ENCODE peak calls at places on chromosomes 3 and 15, in four cellular contexts. Q is breast epithelium, E is left ventricle myocardium inferior, M is lung. C is an unnamed sample.

GRCh38 chr3:4751057-4752051 is 227.9 kb upstream of the BHLHE40 start:
- DNase-seq in Q (no peak), E (no peak), M (no peak), C (peak; percentile 32)

GRCh38 chr15:60787737-60788513 is 309.0 kb upstream of the ICE2 start:
- DNase-seq in Q (no peak), E (no peak), M (no peak), C (peak; percentile 2)

GRCh38 chr3:122926322-122926721 is 101.2 kb downstream of the SEMA5B start:
- DNase-seq in Q (no peak), E (no peak), M (no peak), C (no peak)

GRCh38 chr15:73237910-73238309 is 130.8 kb downstream of the HCN4 start:
- DNase-seq in Q (no peak), E (no peak), M (no peak), C (no peak)

GRCh38 chr3:153977148-153977547 is 144.0 kb upstream of the ARHGEF26 start:
- DNase-seq in Q (no peak), E (no peak), M (no peak), C (peak; percentile 47)

GRCh38 chr3:13197795-13198194 is 124.6 kb upstream of the IQSEC1 start:
- DNase-seq in Q (no peak), E (no peak), M (no peak), C (no peak)

GRCh38 chr3:160754371-160754854 is 1.6 kb upstream of the PPM1L start:
- DNase-seq in Q (peak; percentile 50), E (peak; percentile 26), M (peak; percentile 29), C (peak; percentile 51)

GRCh38 chr3:66001626-66002025 is 37.1 kb downstream of the MAGI1 start:
- DNase-seq in Q (no peak), E (no peak), M (no peak), C (no peak)

GRCh38 chr3:50170689-50171088 is 15.6 kb downstream of the SEMA3F start:
- DNase-seq in Q (no peak), E (peak; percentile 55), M (peak; percentile 60), C (peak; percentile 71)

GRCh38 chr15:42863572-42864239 is 56.9 kb downstream of the TTBK2 start:
- DNase-seq in Q (no peak), E (no peak), M (no peak), C (peak; percentile 45)

GRCh38 chr15:41482478-41482877 is 11.2 kb upstream of the ITPKA start:
- DNase-seq in Q (no peak), E (no peak), M (no peak), C (no peak)

GRCh38 chr15:41483519-41483918 is 10.2 kb upstream of the ITPKA start:
- DNase-seq in Q (no peak), E (no peak), M (no peak), C (no peak)

GRCh38 chr15:41485226-41485625 is 8.4 kb upstream of the ITPKA start:
- DNase-seq in Q (no peak), E (no peak), M (no peak), C (no peak)

GRCh38 chr15:41482070-41482469 is 11.6 kb upstream of the ITPKA start:
- DNase-seq in Q (no peak), E (no peak), M (no peak), C (no peak)

GRCh38 chr15:41483115-41483514 is 10.6 kb upstream of the ITPKA start:
- DNase-seq in Q (no peak), E (no peak), M (no peak), C (no peak)
- H3K27ac ChIP-seq in Q (no peak overlapping the region), E (no peak overlapping the region), M (no peak overlapping the region), C (no peak overlapping the region)

GRCh38 chr3:138395865-138396751 is 38.3 kb upstream of the ESYT3 start:
- DNase-seq in Q (no peak), E (peak; percentile 54), M (no peak), C (no peak)
- H3K27ac ChIP-seq in Q (no peak overlapping the region), E (peak overlapping the region; percentile 76), M (peak overlapping the region; percentile 58), C (no peak overlapping the region)

GRCh38 chr3:23686535-23686934 is 119.2 kb upstream of the UBE2E1 start:
- DNase-seq in Q (no peak), E (no peak), M (no peak), C (no peak)
- H3K27ac ChIP-seq in Q (no peak overlapping the region), E (no peak overlapping the region), M (no peak overlapping the region), C (peak overlapping the region; percentile 80)

DNA sequence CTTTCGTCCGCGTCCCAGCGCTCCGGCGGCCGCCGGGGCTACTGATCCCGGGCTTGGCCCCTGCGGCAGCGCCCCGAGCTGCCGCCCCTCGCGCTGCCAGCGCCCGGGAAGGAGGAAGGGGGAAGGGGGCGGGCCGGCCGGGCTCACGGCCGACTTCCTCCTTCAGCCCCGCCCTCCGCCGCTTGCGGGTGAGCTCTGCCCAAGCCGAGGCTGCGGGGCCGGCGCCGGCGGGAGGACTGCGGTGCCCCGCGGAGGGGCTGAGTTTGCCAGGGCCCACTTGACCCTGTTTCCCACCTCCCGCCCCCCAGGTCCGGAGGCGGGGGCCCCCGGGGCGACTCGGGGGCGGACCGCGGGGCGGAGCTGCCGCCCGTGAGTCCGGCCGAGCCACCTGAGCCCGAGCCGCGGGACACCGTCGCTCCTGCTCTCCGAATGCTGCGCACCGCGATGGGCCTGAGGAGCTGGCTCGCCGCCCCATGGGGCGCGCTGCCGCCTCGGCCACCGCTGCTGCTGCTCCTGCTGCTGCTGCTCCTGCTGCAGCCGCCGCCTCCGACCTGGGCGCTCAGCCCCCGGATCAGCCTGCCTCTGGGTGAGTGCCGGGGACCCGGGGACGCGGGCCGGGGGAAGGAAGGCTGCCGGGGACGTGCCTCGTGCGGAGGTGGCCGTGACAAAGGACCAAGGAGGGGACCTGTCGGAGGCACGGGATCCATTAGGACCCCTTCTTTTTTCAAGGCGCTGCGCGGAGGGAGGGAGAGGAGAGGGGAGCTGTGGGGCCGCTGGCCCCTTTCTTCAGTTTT is at the start of gene SEMA4B:
- DNase-seq in Q (no peak), E (peak; percentile 76), M (peak; percentile 69), C (peak; percentile 58)
- H3K27ac ChIP-seq in Q (peak within 1 kb of the TSS; percentile 87), E (peak within 1 kb of the TSS; percentile 69), M (peak within 1 kb of the TSS; percentile 11), C (peak within 1 kb of the TSS; percentile 82)

GRCh38 chr3:25432191-25432720 is 4.2 kb downstream of the RARB start:
- DNase-seq in Q (no peak), E (no peak), M (no peak), C (no peak)
- H3K27ac ChIP-seq in Q (peak overlapping the region; percentile 89), E (peak overlapping the region; percentile 96), M (peak overlapping the region; percentile 98), C (no peak overlapping the region)

DNA sequence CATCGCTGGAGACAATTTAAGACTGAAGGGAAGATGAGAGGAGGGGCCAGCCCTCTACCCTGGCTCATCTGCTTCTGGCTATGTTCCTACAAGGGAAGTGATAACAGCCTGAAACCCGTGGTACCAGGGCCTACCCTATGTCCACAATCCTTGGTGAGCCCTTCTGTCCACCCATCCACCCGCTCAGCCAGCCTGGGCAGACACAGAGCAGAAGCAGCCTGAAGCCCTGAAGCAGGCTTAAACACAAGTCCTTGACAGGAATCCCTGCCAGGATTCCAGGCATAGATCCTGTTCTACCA is 15.4 kb downstream of the CLK3 start:
- DNase-seq in Q (no peak), E (no peak), M (no peak), C (no peak)
- H3K27ac ChIP-seq in Q (no peak overlapping the region), E (no peak overlapping the region), M (no peak overlapping the region), C (no peak overlapping the region)

GRCh38 chr3:146162561-146162960 is 1.6 kb upstream of the PLOD2 start:
- DNase-seq in Q (no peak), E (no peak), M (no peak), C (peak; percentile 38)

GRCh38 chr3:146164951-146165350 is 4.0 kb upstream of the PLOD2 start:
- DNase-seq in Q (no peak), E (no peak), M (no peak), C (no peak)

GRCh38 chr3:146164506-146164905 is 3.5 kb upstream of the PLOD2 start:
- DNase-seq in Q (no peak), E (no peak), M (no peak), C (peak; percentile 51)

GRCh38 chr3:146164071-146164470 is 3.1 kb upstream of the PLOD2 start:
- DNase-seq in Q (no peak), E (no peak), M (no peak), C (peak; percentile 63)

GRCh38 chr3:146163584-146163983 is 2.6 kb upstream of the PLOD2 start:
- DNase-seq in Q (no peak), E (no peak), M (no peak), C (peak; percentile 99)
- H3K27ac ChIP-seq in Q (no peak overlapping the region), E (no peak overlapping the region), M (no peak overlapping the region), C (peak overlapping the region; percentile 89)

GRCh38 chr15:92656089-92656488 is 514 bp upstream of the FAM174B start:
- DNase-seq in Q (no peak), E (no peak), M (no peak), C (no peak)

GRCh38 chr15:92653836-92654524 is 1.6 kb downstream of the FAM174B start:
- DNase-seq in Q (no peak), E (no peak), M (peak; percentile 60), C (peak; percentile 69)

GRCh38 chr15:92653366-92653765 is 2.2 kb downstream of the FAM174B start:
- DNase-seq in Q (no peak), E (no peak), M (no peak), C (no peak)

GRCh38 chr15:92655178-92655995 is at the start of gene FAM174B:
- DNase-seq in Q (no peak), E (peak; percentile 60), M (no peak), C (peak; percentile 53)

GRCh38 chr15:92654662-92655061 is 913 bp downstream of the FAM174B start:
- DNase-seq in Q (no peak), E (no peak), M (no peak), C (no peak)
- H3K27ac ChIP-seq in Q (peak overlapping the region; percentile 82), E (peak overlapping the region; percentile 72), M (no peak overlapping the region), C (peak overlapping the region; percentile 13)

GRCh38 chr15:55234800-55235104 is 38.0 kb upstream of the RSL24D1 start:
- DNase-seq in Q (no peak), E (no peak), M (no peak), C (no peak)

GRCh38 chr15:55239440-55240124 is 42.8 kb upstream of the RSL24D1 start:
- DNase-seq in Q (no peak), E (no peak), M (no peak), C (no peak)

GRCh38 chr15:55234104-55234799 is 37.5 kb upstream of the RSL24D1 start:
- DNase-seq in Q (no peak), E (no peak), M (no peak), C (no peak)

GRCh38 chr15:55237219-55238130 is 40.7 kb upstream of the RSL24D1 start:
- DNase-seq in Q (no peak), E (no peak), M (no peak), C (no peak)

DNA sequence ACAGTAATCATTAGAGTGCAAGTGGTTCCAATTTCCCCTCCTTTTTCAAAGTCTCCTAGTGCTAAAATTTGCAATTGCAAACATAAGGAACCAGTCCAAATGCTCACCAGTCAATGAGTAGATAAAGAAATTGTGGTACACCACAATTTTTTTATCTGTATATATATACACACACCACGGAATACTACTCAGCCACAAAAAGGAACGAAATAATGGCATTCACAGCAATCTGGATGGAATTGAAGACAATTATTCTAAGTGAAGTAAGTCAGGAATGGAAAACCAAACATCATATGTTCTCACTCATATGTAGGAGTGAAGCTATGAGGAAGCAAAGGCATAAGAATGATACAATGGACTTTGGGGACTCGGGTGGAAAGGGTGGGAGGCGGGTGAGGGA is 38.9 kb upstream of the RSL24D1 start:
- DNase-seq in Q (no peak), E (no peak), M (no peak), C (no peak)
- H3K27ac ChIP-seq in Q (no peak overlapping the region), E (no peak overlapping the region), M (no peak overlapping the region), C (no peak overlapping the region)

C was measured in PC-3.